ENCODE peak calls at places on chromosomes 16 and 17, in eight cellular contexts. U, K, W, Q, T, R, Y and G are unnamed samples.

GRCh38 chr17:82962163-82962720 is 117.2 kb upstream of the METRNL start:
- DNase-seq in U (no peak), K (peak; percentile 24), W (no peak), Q (no peak), T (no peak), R (no peak), Y (no peak), G (peak; percentile 30)

GRCh38 chr16:23595951-23596720 is at the start of gene NDUFAB1:
- DNase-seq in U (peak; percentile 80), K (peak; percentile 85), W (peak; percentile 88), Q (peak; percentile 88), T (peak; percentile 91), R (peak; percentile 87), Y (peak; percentile 34), G (peak; percentile 83)

GRCh38 chr17:82291582-82292250 is 18.2 kb upstream of the CSNK1D start:
- DNase-seq in U (no peak), K (no peak), W (no peak), Q (no peak), T (no peak), R (no peak), Y (no peak), G (no peak)

GRCh38 chr17:61410555-61411089 is 11.0 kb downstream of the TBX2 start:
- DNase-seq in U (peak; percentile 51), K (peak; percentile 84), W (peak; percentile 88), Q (peak; percentile 56), T (no peak), R (peak; percentile 85), Y (no peak), G (peak; percentile 76)

GRCh38 chr17:49548506-49549310 is 27.0 kb upstream of the NXPH3 start:
- DNase-seq in U (no peak), K (peak; percentile 62), W (no peak), Q (no peak), T (peak; percentile 56), R (peak; percentile 35), Y (no peak), G (peak; percentile 26)

GRCh38 chr17:58308173-58308984 is 20.2 kb downstream of the TSPOAP1 start:
- DNase-seq in U (no peak), K (no peak), W (no peak), Q (no peak), T (no peak), R (no peak), Y (no peak), G (no peak)

GRCh38 chr16:20884240-20884556 is 16.0 kb downstream of the DCUN1D3 start:
- DNase-seq in U (no peak), K (peak; percentile 77), W (no peak), Q (no peak), T (no peak), R (peak; percentile 40), Y (peak; percentile 44), G (peak; percentile 85)

GRCh38 chr16:22235839-22236745 is 30.0 kb downstream of the EEF2K start:
- DNase-seq in U (no peak), K (peak; percentile 32), W (no peak), Q (no peak), T (no peak), R (no peak), Y (no peak), G (peak; percentile 36)

GRCh38 chr16:83561876-83562275 is 245.9 kb upstream of the HSBP1 start:
- DNase-seq in U (no peak), K (peak; percentile 36), W (peak; percentile 41), Q (no peak), T (no peak), R (peak; percentile 29), Y (no peak), G (peak; percentile 8)

GRCh38 chr16:24671455-24671954 is 57.9 kb upstream of the TNRC6A start:
- DNase-seq in U (no peak), K (no peak), W (no peak), Q (no peak), T (no peak), R (no peak), Y (no peak), G (no peak)

GRCh38 chr17:35080536-35080935 is 17.0 kb upstream of the RFFL start:
- DNase-seq in U (no peak), K (no peak), W (no peak), Q (no peak), T (no peak), R (no peak), Y (no peak), G (no peak)

GRCh38 chr16:65909310-65910050 is 457.0 kb upstream of the CDH5 start:
- DNase-seq in U (no peak), K (no peak), W (no peak), Q (no peak), T (no peak), R (peak; percentile 3), Y (no peak), G (no peak)